ENCODE peak calls at places on chromosomes 11 and 22, in ten cellular contexts. R is Peyer's patch; W is cardiac septum; Y is stimulated activated CD4-positive, alpha-beta T cell treated with anti-CD3 and anti-CD28 coated beads, Interleukin-1b, Interleukin-23, amount 100 ng/mL, for 48 hours; D is T-helper 2 cell; U is HuH-7; H is NCI-H1417; P is central memory CD4-positive, alpha-beta T cell; L is iPS-NIHi11; N is brain pericyte. A is an unnamed sample.

GRCh38 chr11:84465040-84465439 is 1162.1 kb downstream of the DLG2 start:
- DNase-seq in N (peak; percentile 4), H (peak; percentile 55), L (no peak), W (no peak), R (no peak), U (no peak), Y (no peak), P (no peak), D (no peak), A (no peak)

GRCh38 chr11:71147331-71147730 is 105.0 kb downstream of the SHANK2 start:
- DNase-seq in R (no peak), D (no peak), N (no peak), Y (no peak), U (no peak), P (no peak), L (no peak), H (no peak), W (no peak), A (no peak)

GRCh38 chr22:28395920-28396447 is 283.7 kb downstream of the TTC28 start:
- DNase-seq in L (no peak), W (no peak), H (no peak), N (no peak), U (peak; percentile 37), Y (no peak), P (no peak), R (no peak), D (no peak), A (no peak)

GRCh38 chr11:7604331-7604973 is 68.8 kb downstream of the CYB5R2 start:
- DNase-seq in W (no peak), N (no peak), R (no peak), L (no peak), D (no peak), P (no peak), Y (no peak), U (no peak), H (no peak), A (no peak)

GRCh38 chr11:14342906-14343305 is 16.1 kb downstream of the RRAS2 start:
- DNase-seq in R (no peak), P (no peak), D (no peak), N (no peak), Y (no peak), L (no peak), U (no peak), W (no peak), H (no peak), A (no peak)

GRCh38 chr11:107928046-107928766 is at the start of gene RAB39A:
- DNase-seq in W (peak; percentile 84), N (peak; percentile 25), D (peak; percentile 24), R (peak; percentile 94), U (peak; percentile 50), L (peak; percentile 99), H (peak; percentile 96), P (peak; percentile 72), Y (peak; percentile 80), A (peak; percentile 39)

GRCh38 chr11:46520971-46521745 is 72.7 kb downstream of the AMBRA1 start:
- DNase-seq in D (no peak), H (no peak), Y (no peak), L (no peak), P (no peak), R (no peak), U (no peak), N (no peak), W (no peak), A (no peak)

GRCh38 chr11:104968365-104968855 is at the start of gene CASP4:
- DNase-seq in P (peak; percentile 58), H (peak; percentile 30), L (no peak), N (peak; percentile 18), D (no peak), W (no peak), U (peak; percentile 5), R (no peak), Y (no peak), A (no peak)

GRCh38 chr11:22976146-22976545 is 115.9 kb upstream of the CCDC179 start:
- DNase-seq in W (no peak), U (no peak), L (no peak), R (no peak), H (no peak), P (no peak), D (no peak), N (peak; percentile 50), Y (peak; percentile 32), A (no peak)